ENCODE peak calls at places on chromosomes 12 and 14, in ten cellular contexts. V is dorsolateral prefrontal cortex, E is A549, Y is fibroblast of pulmonary artery, G is fibroblast of lung, N is OCI-LY7, S is choroid plexus epithelial cell, L is mammary epithelial cell, W is fibroblast of the aortic adventitia, K is HCT116. F is an unnamed sample.

GRCh38 chr12:80129895-80130535 is 30.7 kb downstream of the OTOGL start:
- DNase-seq in V (no peak), E (no peak), Y (peak; percentile 27), G (no peak), N (no peak), S (peak; percentile 52), L (no peak), W (peak; percentile 89), K (no peak), F (no peak)

GRCh38 chr12:116135209-116135930 is 142.1 kb downstream of the MED13L start:
- DNase-seq in V (no peak), E (peak; percentile 57), Y (peak; percentile 69), G (peak; percentile 67), N (no peak), S (peak; percentile 69), L (peak; percentile 81), W (peak; percentile 58), K (peak; percentile 40), F (no peak)

GRCh38 chr12:85405781-85406522 is 125.9 kb downstream of the ALX1 start:
- DNase-seq in V (no peak), E (no peak), Y (peak; percentile 76), G (peak; percentile 64), N (no peak), S (peak; percentile 91), L (no peak), W (peak; percentile 76), K (no peak), F (no peak)

GRCh38 chr14:104094709-104095425 is 9.4 kb downstream of the ASPG start:
- DNase-seq in V (peak; percentile 48), E (peak; percentile 63), Y (peak; percentile 46), G (peak; percentile 25), N (peak; percentile 52), S (peak; percentile 62), L (peak; percentile 26), W (peak; percentile 8), K (no peak), F (no peak)

GRCh38 chr14:77869350-77869749 is 69.4 kb downstream of the ADCK1 start:
- DNase-seq in V (no peak), E (no peak), Y (no peak), G (no peak), N (no peak), S (no peak), L (no peak), W (no peak), K (no peak), F (no peak)

GRCh38 chr12:26523708-26524150 is 309.3 kb downstream of the ITPR2 start:
- DNase-seq in V (peak; percentile 91), E (no peak), Y (peak; percentile 99), G (peak; percentile 96), N (no peak), S (peak; percentile 99), L (peak; percentile 92), W (peak; percentile 99), K (no peak), F (no peak)

GRCh38 chr12:123148223-123148622 is 2.7 kb downstream of the PITPNM2 start:
- DNase-seq in V (no peak), E (no peak), Y (no peak), G (no peak), N (no peak), S (no peak), L (no peak), W (no peak), K (no peak), F (no peak)

GRCh38 chr14:55285048-55285652 is 13.9 kb downstream of the FBXO34 start:
- DNase-seq in V (no peak), E (no peak), Y (no peak), G (no peak), N (no peak), S (no peak), L (no peak), W (no peak), K (no peak), F (no peak)

GRCh38 chr12:46443594-46444263 is 71.2 kb upstream of the SLC38A2 start:
- DNase-seq in V (no peak), E (no peak), Y (no peak), G (no peak), N (no peak), S (no peak), L (no peak), W (no peak), K (no peak), F (no peak)
- TF ChIP-seq CTCF in V (no peak), E (no peak), Y (no peak), G (no peak), N (no peak), S (no peak), L (peak; percentile 11), W (no peak), K (peak; percentile 18), F (no peak)

DNA sequence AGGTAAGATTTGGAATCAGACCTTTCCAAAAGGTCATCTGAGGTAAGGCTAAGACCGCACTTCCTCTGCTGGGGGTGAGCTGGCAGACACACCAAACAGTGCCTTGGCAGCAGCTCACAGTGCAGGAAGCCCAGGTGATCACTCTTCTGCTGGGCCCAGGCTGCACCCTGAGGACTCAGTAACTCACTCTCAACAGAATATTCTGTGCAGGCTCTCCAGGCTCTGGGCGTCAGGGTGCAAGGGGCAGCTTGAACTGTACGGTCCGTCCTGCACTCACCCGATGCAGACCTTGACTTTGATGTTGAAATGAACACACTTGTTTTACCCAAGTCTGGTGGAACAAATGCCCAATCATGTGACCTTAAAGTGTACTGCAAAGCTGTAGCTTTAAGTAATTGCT is 6.0 kb downstream of the ALKBH2 start:
- DNase-seq in V (no peak), E (no peak), Y (no peak), G (no peak), N (no peak), S (no peak), L (peak; percentile 1), W (no peak), K (no peak), F (no peak)
- H3K4me3 ChIP-seq in V (no peak overlapping the region), E (no peak overlapping the region), Y (no peak overlapping the region), G (no peak overlapping the region), N (no peak overlapping the region), S (no peak overlapping the region), L (no peak overlapping the region), W (no peak overlapping the region), K (no peak overlapping the region), F (no peak overlapping the region)

GRCh38 chr14:90599339-90599738 is 202.5 kb downstream of the CALM1 start:
- DNase-seq in V (no peak), E (no peak), Y (no peak), G (no peak), N (no peak), S (no peak), L (no peak), W (no peak), K (no peak), F (no peak)

GRCh38 chr14:90597961-90598360 is 201.1 kb downstream of the CALM1 start:
- DNase-seq in V (no peak), E (no peak), Y (no peak), G (no peak), N (no peak), S (no peak), L (no peak), W (no peak), K (no peak), F (no peak)

GRCh38 chr14:90601521-90601920 is 204.7 kb downstream of the CALM1 start:
- DNase-seq in V (no peak), E (no peak), Y (no peak), G (no peak), N (no peak), S (no peak), L (no peak), W (no peak), K (no peak), F (no peak)

GRCh38 chr14:90600619-90601018 is 203.8 kb downstream of the CALM1 start:
- DNase-seq in V (no peak), E (no peak), Y (no peak), G (no peak), N (no peak), S (no peak), L (no peak), W (no peak), K (no peak), F (no peak)

DNA sequence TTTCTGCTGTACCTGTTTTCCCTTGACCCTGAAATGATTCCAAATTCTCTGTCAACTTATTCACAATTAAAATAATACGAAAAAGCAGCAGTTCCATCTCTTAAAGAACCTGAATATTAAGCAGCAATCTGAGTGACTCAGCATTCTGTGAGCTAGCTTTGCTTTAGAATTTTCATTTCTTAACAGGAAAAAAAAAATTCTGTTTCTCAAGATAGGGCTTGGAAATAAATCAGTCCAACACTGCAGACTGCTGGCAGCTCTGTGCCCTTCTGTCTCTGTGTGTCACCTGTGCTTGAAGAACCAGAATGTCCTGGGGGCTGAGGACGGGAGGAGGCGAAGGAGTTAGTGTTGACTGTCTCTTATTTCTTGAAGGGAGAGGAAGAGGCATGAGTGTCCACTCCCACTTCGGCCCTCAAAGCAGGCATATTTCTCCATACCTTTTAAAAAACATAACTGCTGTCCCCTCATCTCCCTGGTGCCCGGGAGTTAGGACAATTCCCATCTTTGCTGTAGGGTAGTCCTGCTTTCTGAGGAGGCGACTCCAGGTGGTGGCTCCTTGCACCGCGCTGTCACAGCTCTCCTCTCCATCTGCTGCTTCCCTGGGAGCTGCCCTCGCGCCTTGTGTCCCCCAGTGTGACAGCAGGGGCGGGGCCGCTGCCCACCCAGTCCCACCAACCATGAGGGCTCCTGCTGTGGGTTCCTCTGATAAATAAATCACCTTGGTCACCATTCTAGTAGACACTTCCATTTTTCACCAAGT is 203.1 kb downstream of the CALM1 start:
- DNase-seq in V (peak; percentile 58), E (peak; percentile 35), Y (peak; percentile 48), G (peak; percentile 42), N (no peak), S (peak; percentile 57), L (peak; percentile 6), W (peak; percentile 63), K (no peak), F (no peak)
- TF ChIP-seq CTCF in V (peak; percentile 33), E (no peak), Y (peak; percentile 13), G (no peak), N (no peak), S (peak; percentile 47), L (peak; percentile 49), W (peak; percentile 28), K (no peak), F (peak; percentile 2)

GRCh38 chr12:68154768-68155167 is 4.8 kb downstream of the IFNG start:
- DNase-seq in V (no peak), E (no peak), Y (no peak), G (no peak), N (no peak), S (peak; percentile 5), L (no peak), W (no peak), K (no peak), F (no peak)

GRCh38 chr12:68157295-68157871 is 2.2 kb downstream of the IFNG start:
- DNase-seq in V (no peak), E (no peak), Y (no peak), G (no peak), N (no peak), S (no peak), L (no peak), W (no peak), K (no peak), F (no peak)

GRCh38 chr12:68162374-68162773 is 2.8 kb upstream of the IFNG start:
- DNase-seq in V (no peak), E (no peak), Y (no peak), G (no peak), N (no peak), S (no peak), L (peak; percentile 23), W (no peak), K (no peak), F (no peak)

GRCh38 chr12:68159681-68160304 is at the start of gene IFNG:
- DNase-seq in V (no peak), E (no peak), Y (no peak), G (no peak), N (no peak), S (no peak), L (no peak), W (no peak), K (no peak), F (no peak)

GRCh38 chr12:68158427-68158826 is 1.1 kb downstream of the IFNG start:
- DNase-seq in V (no peak), E (peak; percentile 15), Y (peak; percentile 4), G (no peak), N (peak; percentile 54), S (peak; percentile 30), L (peak; percentile 35), W (peak; percentile 2), K (peak; percentile 40), F (peak; percentile 16)
- H3K4me3 ChIP-seq in V (no peak overlapping the region), E (no peak overlapping the region), Y (no peak overlapping the region), G (no peak overlapping the region), N (no peak overlapping the region), S (no peak overlapping the region), L (no peak overlapping the region), W (no peak overlapping the region), K (no peak overlapping the region), F (no peak overlapping the region)

F was measured in HFF-Myc.